ENCODE peak calls at places on chromosomes 16 and 17, in six cellular contexts. S is DND-41, J is WERI-Rb-1, I is mesenchymal stem cell, F is cardiac muscle cell, H is stomach. D is an unnamed sample. For H3K27me3, the result is how much of the 10 kb centered on the place peaks cover.

GRCh38 chr17:147796-148740 is 10.7 kb downstream of the SCGB1C2 start:
- DNase-seq in S (no peak), J (peak), I (no peak), H (peak), F (no peak), D (peak)

GRCh38 chr17:2904135-2904534 is 107.9 kb downstream of the RAP1GAP2 start:
- DNase-seq in S (no peak), J (peak), I (no peak), H (peak), F (peak), D (peak)

GRCh38 chr17:76240461-76241204 is at the start of gene RNF157:
- DNase-seq in I (peak), H (peak), F (peak), J (peak), S (no peak), D (peak)

GRCh38 chr16:66335704-66336329 is 30.7 kb upstream of the CDH5 start:
- DNase-seq in I (no peak), F (peak), J (no peak), H (no peak), S (peak), D (no peak)

GRCh38 chr17:40608061-40608581 is 39.5 kb downstream of the SMARCE1 start:
- DNase-seq in H (no peak), J (no peak), I (no peak), S (no peak), F (no peak), D (no peak)

GRCh38 chr16:66296591-66296990 is 69.9 kb upstream of the CDH5 start:
- DNase-seq in H (peak), S (no peak), F (no peak), J (no peak), I (no peak), D (no peak)

GRCh38 chr17:43588664-43589435 is 42.7 kb upstream of the ETV4 start:
- DNase-seq in F (no peak), H (no peak), S (no peak), I (no peak), J (no peak), D (no peak)

GRCh38 chr16:324451-325334 is 27.8 kb downstream of the AXIN1 start:
- DNase-seq in F (no peak), S (peak), I (no peak), J (no peak), H (no peak), D (no peak)

GRCh38 chr17:27256225-27257030 is 37.5 kb upstream of the WSB1 start:
- DNase-seq in H (no peak), I (peak), S (no peak), F (peak), J (no peak), D (no peak)

GRCh38 chr17:68777856-68778694 is 176.9 kb upstream of the FAM20A start:
- DNase-seq in F (no peak), I (no peak), J (no peak), S (no peak), H (peak), D (no peak)

GRCh38 chr17:81252336-81253329 is 13.5 kb downstream of the NDUFAF8 start:
- DNase-seq in F (no peak), H (no peak), S (no peak), I (no peak), J (peak), D (no peak)

GRCh38 chr16:77403732-77404131 is 31.1 kb downstream of the ADAMTS18 start:
- DNase-seq in S (no peak), J (no peak), I (no peak), H (no peak), F (no peak), D (no peak)

GRCh38 chr17:2050246-2050866 is 4.5 kb upstream of the HIC1 start:
- DNase-seq in S (peak), F (peak), J (peak), H (peak), I (peak), D (no peak)

GRCh38 chr17:73308017-73308823 is 3.6 kb downstream of the CDC42EP4 start:
- DNase-seq in J (no peak), I (peak), F (peak), H (peak), S (no peak), D (peak)

GRCh38 chr17:81032641-81033422 is 2.1 kb upstream of the BAIAP2 start:
- DNase-seq in F (no peak), H (no peak), I (no peak), J (peak), S (no peak), D (peak)

GRCh38 chr17:1561420-1562177 is 993 bp downstream of the PITPNA start:
- DNase-seq in F (peak), I (peak), S (peak), H (no peak), J (no peak), D (peak)

GRCh38 chr16:82481455-82481854 is 145.3 kb upstream of the CDH13 start:
- DNase-seq in J (no peak), I (peak), F (no peak), S (no peak), H (no peak), D (no peak)

GRCh38 chr17:82487898-82488297 is 29.4 kb downstream of the NARF start:
- DNase-seq in H (no peak), J (peak), S (no peak), I (no peak), F (no peak), D (peak)

GRCh38 chr16:51084074-51084928 is 66.8 kb downstream of the SALL1 start:
- DNase-seq in J (no peak), S (no peak), H (no peak), I (no peak), F (peak), D (no peak)

GRCh38 chr17:31391496-31391949 is at the start of gene RAB11FIP4:
- DNase-seq in I (peak), H (peak), J (peak), F (peak), S (no peak), D (no peak)

GRCh38 chr16:89696598-89697128 is 4.8 kb downstream of the SPATA2L start:
- DNase-seq in J (no peak), I (peak), H (no peak), F (no peak), S (no peak), D (no peak)

GRCh38 chr17:33284022-33284421 is 9.1 kb downstream of the ASIC2 start:
- DNase-seq in H (peak), S (no peak), F (peak), J (no peak), I (peak), D (no peak)

GRCh38 chr17:68356520-68356919 is 65.2 kb downstream of the ARSG start:
- DNase-seq in H (no peak), I (no peak), J (no peak), S (peak), F (no peak), D (no peak)

GRCh38 chr17:29111816-29112499 is 68.2 kb downstream of the MYO18A start:
- DNase-seq in F (peak), H (peak), S (peak), I (peak), J (peak), D (peak)

GRCh38 chr17:81097134-81097942 is 62.4 kb downstream of the BAIAP2 start:
- DNase-seq in I (peak), J (peak), F (peak), H (peak), S (no peak), D (peak)

GRCh38 chr17:66664336-66664735 is 170.6 kb upstream of the CACNG5 start:
- DNase-seq in F (no peak), S (no peak), I (no peak), J (no peak), H (no peak), D (no peak)

GRCh38 chr16:10408824-10409381 is 23.0 kb downstream of the ATF7IP2 start:
- DNase-seq in J (no peak), H (no peak), F (no peak), S (peak), I (no peak), D (no peak)

GRCh38 chr17:43846963-43847369 is at the start of gene CD300LG:
- DNase-seq in J (no peak), F (no peak), I (no peak), S (no peak), H (no peak), D (peak)

GRCh38 chr17:8785547-8786412 is 13.4 kb downstream of the MFSD6L start:
- DNase-seq in F (peak), I (peak), H (peak), S (peak), J (peak), D (peak)

GRCh38 chr16:17105239-17105721 is 365.5 kb downstream of the XYLT1 start:
- DNase-seq in H (no peak), I (no peak), F (no peak), J (no peak), S (peak), D (no peak)

GRCh38 chr16:74071996-74072559 is 224.5 kb upstream of the PSMD7 start:
- DNase-seq in H (no peak), F (no peak), I (no peak), S (no peak), J (no peak), D (no peak)

GRCh38 chr17:41547378-41547841 is 19.3 kb upstream of the KRT19 start:
- DNase-seq in F (peak), S (no peak), I (no peak), H (no peak), J (no peak), D (no peak)

GRCh38 chr17:68310141-68310540 is 18.8 kb downstream of the ARSG start:
- DNase-seq in H (no peak), F (no peak), I (peak), J (no peak), S (no peak), D (no peak)

GRCh38 chr17:76036497-76037380 is 9.6 kb upstream of the EVPL start:
- DNase-seq in H (no peak), I (no peak), S (no peak), F (no peak), J (no peak), D (no peak)

GRCh38 chr17:51650772-51651171 is 390.4 kb downstream of the UTP18 start:
- DNase-seq in H (no peak), J (no peak), I (no peak), F (no peak), S (no peak), D (no peak)

DNA sequence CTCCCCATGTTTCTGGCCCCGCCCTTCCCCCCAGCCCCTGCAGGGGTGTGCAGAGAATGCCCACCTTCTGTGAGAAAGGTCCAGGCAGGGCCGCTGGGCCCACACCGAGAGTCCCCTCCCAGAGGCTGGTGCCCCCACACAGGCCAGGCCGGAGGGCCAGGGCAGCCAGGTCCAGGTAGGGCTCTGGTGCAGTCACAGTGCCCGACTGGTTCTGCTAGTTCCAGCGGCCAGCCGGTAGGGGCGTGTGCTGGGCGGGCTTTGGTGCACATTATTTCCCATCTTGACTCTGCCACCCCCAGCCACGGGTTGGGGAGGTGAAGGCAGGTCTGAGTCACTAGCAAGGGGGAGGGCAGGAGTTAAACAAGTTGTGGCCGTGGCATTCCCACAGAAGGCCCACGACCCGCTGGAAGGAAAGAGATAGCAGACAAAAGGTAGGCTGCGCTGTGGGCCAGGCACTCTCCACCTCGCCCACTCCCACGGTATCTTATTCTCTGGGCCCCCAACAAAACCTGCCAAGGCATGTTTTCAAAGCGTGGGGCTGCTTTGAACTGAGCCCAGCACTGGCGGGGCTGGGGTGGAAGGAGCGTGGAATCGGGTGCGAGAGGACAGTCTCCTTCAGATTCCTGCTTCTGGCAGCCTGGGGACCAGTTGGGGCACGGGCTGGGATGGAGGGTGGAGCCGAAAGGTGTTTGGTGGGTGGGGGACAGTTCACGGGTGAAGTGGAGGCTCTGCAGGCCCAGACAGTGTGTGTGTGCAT is 1.9 kb downstream of the EPN3 start:
- DNase-seq in S (no peak), J (no peak), I (peak), F (no peak), H (peak), D (no peak)
- H3K27me3 ChIP-seq in S (under half), J (under half), I (half or more), F (under half), H (under half), D (under half)

DNA sequence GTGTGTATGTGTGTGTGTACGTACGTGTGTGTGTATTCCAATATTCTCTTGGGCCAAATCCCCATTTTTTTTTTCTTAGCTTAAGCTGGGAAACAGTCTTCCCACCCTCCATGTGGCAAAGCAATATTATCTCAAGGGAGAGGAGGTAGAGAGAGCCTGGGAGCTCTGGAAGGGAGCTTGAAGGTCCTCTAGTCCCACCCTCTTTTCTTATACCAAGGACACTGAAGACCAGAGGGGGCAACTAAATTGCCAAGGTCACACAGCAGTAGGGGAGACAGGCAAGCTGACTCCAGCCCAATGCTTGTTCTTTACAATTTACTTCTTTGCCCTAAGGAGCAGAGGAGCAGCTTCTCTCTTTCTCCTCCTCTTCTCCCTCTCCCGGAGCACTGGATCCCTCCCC is 6.8 kb downstream of the SRCIN1 start:
- DNase-seq in F (no peak), I (no peak), H (no peak), J (no peak), S (no peak), D (no peak)
- H3K27me3 ChIP-seq in F (under half), I (half or more), H (under half), J (under half), S (under half), D (under half)

DNA sequence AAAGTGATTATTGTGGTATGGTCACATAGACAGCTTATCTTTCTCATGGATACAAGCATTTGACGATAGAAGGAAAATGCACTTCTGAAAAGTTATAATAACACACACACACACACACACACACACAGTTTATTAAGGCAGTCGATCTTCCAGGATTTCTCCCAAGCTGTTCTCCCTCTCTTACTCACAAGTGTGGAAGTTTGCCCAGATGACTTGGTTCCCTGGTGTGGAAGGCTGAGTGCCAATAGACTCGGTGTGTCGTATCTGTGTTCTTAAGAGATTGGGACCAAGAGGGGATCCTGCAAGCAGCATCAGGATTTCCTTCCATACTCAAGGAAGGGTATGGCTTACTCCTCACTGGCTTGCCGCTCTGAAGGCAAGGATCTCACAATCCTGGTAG is 279.6 kb downstream of the HS3ST3B1 start:
- DNase-seq in F (peak), H (no peak), S (no peak), J (no peak), I (no peak), D (no peak)
- H3K27me3 ChIP-seq in F (under half), H (under half), S (under half), J (under half), I (under half), D (under half)

GRCh38 chr16:6018848-6019489 is 921.4 kb upstream of the EEF2KMT start:
- DNase-seq in H (no peak), J (peak), S (no peak), I (no peak), F (no peak), D (no peak)

GRCh38 chr16:6021544-6021943 is 923.9 kb upstream of the EEF2KMT start:
- DNase-seq in S (no peak), I (no peak), F (no peak), J (no peak), H (no peak), D (no peak)

GRCh38 chr16:6016530-6017184 is 919.1 kb upstream of the EEF2KMT start:
- DNase-seq in I (no peak), F (no peak), S (peak), J (peak), H (no peak), D (no peak)

GRCh38 chr16:6020162-6020980 is 922.8 kb upstream of the EEF2KMT start:
- DNase-seq in S (no peak), F (no peak), J (no peak), H (no peak), I (no peak), D (no peak)

DNA sequence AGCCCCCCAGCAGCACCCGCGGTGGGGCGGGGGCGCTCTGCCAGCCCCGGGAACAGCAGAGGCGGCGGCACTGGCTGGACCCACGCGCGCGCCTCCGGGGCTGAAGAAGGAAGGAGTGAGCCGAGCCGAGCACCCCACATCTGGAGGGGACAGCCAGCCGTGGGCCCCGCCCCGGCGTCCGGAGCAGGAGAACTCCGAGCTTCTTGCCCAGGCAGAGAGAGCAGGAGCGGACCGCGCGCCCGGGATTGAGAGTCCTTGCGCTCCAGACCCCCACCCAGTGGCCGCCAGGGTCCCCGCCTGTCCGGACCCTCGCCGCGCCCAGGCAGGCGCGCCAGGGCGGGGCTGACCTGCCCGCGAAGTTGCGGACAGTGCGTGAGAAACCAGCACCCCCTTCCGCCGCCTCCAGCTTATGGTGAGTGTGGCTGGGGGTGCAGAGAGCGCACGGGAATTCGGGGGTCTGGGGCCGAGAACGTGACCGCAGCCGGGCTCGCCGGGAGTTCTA is 921.9 kb upstream of the EEF2KMT start:
- DNase-seq in I (no peak), H (no peak), J (peak), S (no peak), F (no peak), D (no peak)
- H3K27me3 ChIP-seq in I (under half), H (under half), J (under half), S (under half), F (half or more), D (under half)

GRCh38 chr17:79478051-79478461 is 132.8 kb downstream of the RBFOX3 start:
- DNase-seq in F (no peak), H (no peak), S (no peak), I (no peak), J (no peak), D (no peak)

GRCh38 chr17:79469646-79470045 is 141.2 kb downstream of the RBFOX3 start:
- DNase-seq in S (no peak), I (no peak), J (no peak), H (no peak), F (no peak), D (no peak)

GRCh38 chr17:79476074-79476473 is 134.8 kb downstream of the RBFOX3 start:
- DNase-seq in I (no peak), S (no peak), H (no peak), J (no peak), F (no peak), D (no peak)

GRCh38 chr17:79473836-79474204 is 137.0 kb downstream of the RBFOX3 start:
- DNase-seq in I (no peak), F (no peak), S (no peak), J (no peak), H (no peak), D (no peak)

GRCh38 chr17:79473111-79473835 is 137.6 kb downstream of the RBFOX3 start:
- DNase-seq in S (no peak), I (no peak), J (peak), H (no peak), F (no peak), D (no peak)
- H3K27me3 ChIP-seq in S (under half), I (under half), J (under half), H (under half), F (half or more), D (half or more)

GRCh38 chr16:55341681-55342080 is 17.7 kb downstream of the IRX6 start:
- DNase-seq in I (no peak), F (no peak), J (no peak), S (no peak), H (no peak), D (no peak)
- H3K27me3 ChIP-seq in I (under half), F (half or more), J (under half), S (under half), H (under half), D (under half)

DNA sequence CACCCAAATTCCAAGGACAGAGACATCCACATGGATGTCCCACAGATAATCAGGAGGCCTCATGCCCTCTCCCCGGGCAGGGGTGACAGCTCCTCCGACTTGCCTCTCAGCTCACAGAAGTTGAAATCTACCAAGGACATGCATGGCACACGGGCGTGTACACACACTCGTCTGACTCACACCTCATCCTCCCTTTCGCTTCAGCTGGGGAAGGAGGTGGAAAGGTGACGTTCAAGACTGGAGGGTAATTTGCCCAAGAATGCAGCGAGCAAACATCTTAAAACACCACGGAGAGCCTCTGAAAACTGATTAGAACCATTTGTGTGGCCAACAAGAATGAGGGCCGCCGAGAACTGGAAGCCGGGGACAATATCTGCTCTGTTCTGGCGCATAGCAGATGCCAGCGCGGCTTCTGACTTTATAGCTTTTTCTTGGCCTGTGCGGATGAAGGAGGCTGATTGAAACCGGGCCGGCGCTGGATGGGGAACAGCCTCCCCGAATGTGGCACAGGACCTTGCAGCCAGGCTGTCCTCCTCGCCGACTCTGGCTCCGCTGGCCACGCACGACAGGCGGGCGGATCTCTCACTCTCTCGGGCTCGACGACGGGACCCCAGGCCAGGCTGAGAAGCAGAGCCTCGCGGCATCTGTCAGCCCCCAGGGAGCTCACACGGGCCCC is 100.9 kb downstream of the C16orf95 start:
- DNase-seq in H (no peak), I (no peak), F (no peak), J (no peak), S (no peak), D (no peak)
- H3K27me3 ChIP-seq in H (under half), I (under half), F (under half), J (under half), S (under half), D (under half)

D was measured in heart left ventricle.